ENCODE peak calls at places on chromosome 12, in six cellular contexts. Q, M, E, P, U and Y are unnamed samples.
A peak's percentile ranks its signal among the peaks of the same experiment; 100 is the strongest.

GRCh38 chr12:93440043-93440835 is 1.5 kb downstream of the UBE2N start:
- DNase-seq in Q (no peak), M (no peak), E (no peak), P (no peak), U (no peak), Y (no peak)

GRCh38 chr12:132477009-132477702 is 12.8 kb upstream of the FBRSL1 start:
- DNase-seq in Q (no peak), M (no peak), E (no peak), P (no peak), U (no peak), Y (no peak)

GRCh38 chr12:54189198-54189539 is 384 bp upstream of the SMUG1 start:
- DNase-seq in Q (no peak), M (no peak), E (no peak), P (no peak), U (no peak), Y (no peak)

GRCh38 chr12:31989571-31989970 is 30.4 kb downstream of the RESF1 start:
- DNase-seq in Q (no peak), M (no peak), E (no peak), P (no peak), U (no peak), Y (no peak)

GRCh38 chr12:6551063-6551461 is 4.8 kb downstream of the IFFO1 start:
- DNase-seq in Q (peak; percentile 55), M (no peak), E (peak; percentile 81), P (peak; percentile 84), U (no peak), Y (no peak)

GRCh38 chr12:64746663-64747062 is 12.5 kb downstream of the GNS start:
- DNase-seq in Q (no peak), M (no peak), E (no peak), P (peak; percentile 13), U (no peak), Y (no peak)

GRCh38 chr12:42589465-42590323 is at the start of gene PRICKLE1:
- DNase-seq in Q (peak; percentile 20), M (no peak), E (no peak), P (peak; percentile 55), U (peak; percentile 58), Y (peak; percentile 73)

GRCh38 chr12:50934371-50934851 is 17.9 kb upstream of the HIGD1C start:
- DNase-seq in Q (no peak), M (peak; percentile 34), E (peak; percentile 34), P (peak; percentile 34), U (no peak), Y (no peak)